ENCODE peak calls at places on chromosomes 12 and 14, in six cellular contexts. M is HCT116, Y is astrocyte of the spinal cord, F is colonic mucosa, A is tibial nerve, S is adrenal gland. G is an unnamed sample.

GRCh38 chr12:75480469-75480949 is at the start of gene GLIPR1:
- DNase-seq in Y (peak), S (peak), M (no peak), A (peak), F (peak), G (peak)

GRCh38 chr12:92074889-92075288 is 70.8 kb downstream of the BTG1 start:
- DNase-seq in S (no peak), M (no peak), F (no peak), A (no peak), Y (no peak), G (no peak)

GRCh38 chr12:48058771-48059170 is 47.1 kb downstream of the SENP1 start:
- DNase-seq in S (no peak), A (no peak), Y (no peak), M (no peak), F (no peak), G (no peak)

GRCh38 chr14:33849455-33849801 is 101.4 kb downstream of the EGLN3 start:
- DNase-seq in F (no peak), Y (no peak), M (no peak), S (no peak), A (no peak), G (no peak)

GRCh38 chr12:100346660-100347059 is 10.2 kb upstream of the SLC17A8 start:
- DNase-seq in Y (no peak), S (no peak), F (no peak), M (no peak), A (no peak), G (no peak)

GRCh38 chr14:41549821-41550597 is 56.7 kb upstream of the LRFN5 start:
- DNase-seq in M (no peak), A (no peak), S (no peak), Y (peak), F (no peak), G (no peak)

GRCh38 chr12:127810026-127810425 is 456.9 kb upstream of the TMEM132C start:
- DNase-seq in A (no peak), S (no peak), M (no peak), Y (peak), F (no peak), G (no peak)

GRCh38 chr12:111367661-111368221 is 1.2 kb downstream of the PHETA1 start:
- DNase-seq in M (no peak), S (peak), A (no peak), F (peak), Y (peak), G (no peak)

GRCh38 chr14:79732911-79733310 is 478.4 kb downstream of the DIO2 start:
- DNase-seq in S (no peak), Y (peak), A (no peak), M (no peak), F (no peak), G (no peak)

GRCh38 chr12:117333331-117334000 is 28.0 kb downstream of the NOS1 start:
- DNase-seq in A (no peak), F (no peak), S (no peak), M (no peak), Y (no peak), G (no peak)

GRCh38 chr12:31849090-31849687 is 110.0 kb upstream of the RESF1 start:
- DNase-seq in F (no peak), A (no peak), S (no peak), Y (peak), M (peak), G (peak)

GRCh38 chr12:27342551-27342950 is 9.9 kb downstream of the BMAL2 start:
- DNase-seq in F (no peak), M (no peak), A (no peak), S (no peak), Y (peak), G (no peak)

GRCh38 chr14:99605299-99605961 is 1.4 kb upstream of the CCDC85C start:
- DNase-seq in F (peak), S (peak), M (peak), A (no peak), Y (peak), G (peak)

GRCh38 chr14:58777541-58777979 is 139.8 kb downstream of the DACT1 start:
- DNase-seq in A (no peak), S (no peak), F (no peak), M (no peak), Y (peak), G (peak)

GRCh38 chr12:14416658-14417057 is 51.2 kb downstream of the ATF7IP start:
- DNase-seq in F (no peak), Y (peak), A (no peak), S (no peak), M (no peak), G (peak)

GRCh38 chr12:1864456-1864855 is 44.1 kb downstream of the LRTM2 start:
- DNase-seq in M (no peak), S (no peak), F (no peak), Y (no peak), A (no peak), G (no peak)
- H3K4me3 ChIP-seq in M (no peak), S (no peak), F (no peak), Y (no peak), A (no peak), G (no peak)

DNA sequence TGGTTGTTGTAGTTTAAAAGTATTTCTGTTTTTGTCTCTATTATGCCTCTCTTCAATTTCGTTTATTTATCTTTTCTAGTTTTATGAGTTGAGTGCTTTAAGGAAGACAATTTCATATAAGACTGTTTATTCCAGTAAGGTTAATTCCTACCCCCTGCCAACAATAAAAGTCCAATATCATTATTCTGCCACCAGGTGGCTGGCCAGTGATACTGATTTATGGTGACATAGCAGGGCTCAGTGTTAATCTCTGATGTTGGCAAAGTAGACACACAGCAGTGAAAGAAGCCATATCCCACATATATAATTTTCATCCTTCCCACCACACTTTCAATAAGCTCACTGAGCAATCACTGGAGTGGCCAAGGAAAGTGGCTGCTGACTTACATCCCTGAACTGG is 69.0 kb upstream of the BMP4 start:
- DNase-seq in Y (peak), A (no peak), M (peak), F (no peak), S (no peak), G (peak)
- TF ChIP-seq CTCF in Y (peak), A (no peak), M (peak), F (no peak), S (peak), G (no peak)

DNA sequence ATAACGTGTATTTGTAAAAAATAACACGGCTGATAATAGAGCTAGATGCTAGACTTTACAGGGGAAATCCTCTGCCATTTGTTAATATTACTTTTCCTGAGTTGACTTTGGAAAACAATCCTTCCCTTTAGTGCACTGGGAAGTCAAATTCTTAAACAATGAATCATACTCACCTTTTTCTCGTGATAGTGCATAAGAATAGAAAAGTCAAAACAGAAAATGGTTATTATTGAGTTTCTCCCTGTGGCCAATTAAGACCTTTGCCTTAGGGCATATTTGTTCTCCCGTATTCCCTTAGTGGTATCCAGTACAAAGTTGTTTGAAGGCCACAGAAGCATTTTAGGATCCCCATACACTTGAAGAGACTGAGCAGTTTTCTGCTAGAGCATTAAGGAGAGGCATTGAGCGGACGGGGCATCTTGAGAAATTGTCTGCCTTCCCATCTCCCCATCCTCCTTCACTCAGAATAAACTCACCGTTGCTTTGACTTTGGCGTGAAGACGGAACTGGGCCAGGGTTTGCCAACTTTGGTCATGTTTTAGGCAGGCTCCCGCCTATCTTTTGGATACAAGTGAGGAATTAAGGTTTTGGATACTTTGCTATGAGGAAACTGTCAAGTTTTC is 171.3 kb downstream of the TMTC2 start:
- DNase-seq in A (no peak), F (no peak), M (no peak), S (no peak), Y (no peak), G (no peak)
- H3K4me3 ChIP-seq in A (no peak), F (no peak), M (no peak), S (no peak), Y (no peak), G (no peak)

GRCh38 chr12:19220861-19221466 is 91.4 kb downstream of the PLEKHA5 start:
- DNase-seq in A (no peak), M (no peak), S (no peak), F (no peak), Y (peak), G (no peak)
- TF ChIP-seq CTCF in A (no peak), M (no peak), S (no peak), F (no peak), Y (no peak), G (no peak)

GRCh38 chr14:50070230-50070629 is 46.1 kb downstream of the VCPKMT start:
- DNase-seq in M (no peak), S (no peak), A (no peak), F (no peak), Y (no peak), G (no peak)
- H3K4me3 ChIP-seq in M (no peak), S (no peak), A (no peak), F (no peak), Y (no peak), G (no peak)

GRCh38 chr14:29999013-29999539 is 71.4 kb upstream of the PRKD1 start:
- DNase-seq in S (no peak), A (no peak), Y (no peak), F (no peak), M (no peak), G (no peak)
- TF ChIP-seq CTCF in S (no peak), A (no peak), Y (peak), F (no peak), M (no peak), G (no peak)

DNA sequence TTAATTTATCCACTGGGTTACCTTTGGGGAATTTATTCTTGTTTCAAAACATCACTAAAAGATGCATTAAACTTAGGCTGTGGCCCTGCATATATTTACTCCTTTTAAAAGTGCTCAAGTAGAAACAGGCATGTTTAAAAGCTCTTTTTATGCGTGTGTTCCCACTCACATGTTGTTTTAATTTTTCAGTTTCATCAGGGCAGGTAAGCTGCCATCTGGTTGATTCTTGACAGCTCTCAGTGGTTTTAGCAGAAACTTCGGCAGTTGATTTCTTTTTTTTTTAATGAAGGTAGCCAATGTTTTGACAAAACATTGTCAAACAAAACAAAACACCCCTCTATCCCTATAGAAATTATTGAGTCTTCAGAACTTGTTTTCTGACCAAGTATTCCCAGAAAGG is 89.6 kb upstream of the LGR5 start:
- DNase-seq in F (no peak), Y (no peak), A (no peak), M (no peak), S (no peak), G (no peak)
- H3K4me3 ChIP-seq in F (no peak), Y (no peak), A (no peak), M (no peak), S (no peak), G (no peak)

GRCh38 chr12:102026728-102027127 is 35.1 kb downstream of the WASHC3 start:
- DNase-seq in A (no peak), F (no peak), M (no peak), S (no peak), Y (no peak), G (no peak)
- TF ChIP-seq CTCF in A (no peak), F (no peak), M (no peak), S (no peak), Y (no peak), G (no peak)

DNA sequence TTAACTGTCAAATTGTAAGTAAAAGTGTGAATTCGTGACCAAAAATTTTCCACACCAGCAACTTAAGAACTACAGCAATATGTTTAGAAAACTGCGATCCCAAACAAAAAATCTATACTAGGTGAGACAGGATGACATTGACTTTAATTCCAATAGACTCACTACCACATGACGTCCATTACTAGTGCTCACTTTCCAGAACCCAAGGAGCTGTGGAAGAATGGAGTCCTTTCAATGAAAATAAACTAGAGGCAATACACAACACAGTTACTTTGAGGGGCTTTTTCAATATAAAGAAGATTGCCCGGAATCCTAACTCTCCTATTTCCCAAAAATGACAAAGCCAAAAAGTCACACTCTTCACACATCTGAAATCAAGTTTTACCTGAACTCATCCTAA is 1.4 kb downstream of the EPS8 start:
- DNase-seq in S (no peak), A (no peak), M (no peak), F (no peak), Y (no peak), G (no peak)
- H3K4me3 ChIP-seq in S (peak), A (peak), M (peak), F (peak), Y (peak), G (no peak)

GRCh38 chr14:67137744-67138371 is 51.4 kb upstream of the GARIN2 start:
- DNase-seq in A (no peak), M (no peak), S (no peak), Y (peak), F (no peak), G (peak)
- TF ChIP-seq CTCF in A (no peak), M (peak), S (peak), Y (peak), F (peak), G (peak)

G was measured in GM12865.